ENCODE peak calls at places on chromosomes 3 and 15, in nine cellular contexts. M is HFFc6, Z is psoas muscle, S is right atrium auricular region, H is esophagus squamous epithelium, C is fibroblast of mammary gland, O is neural crest cell, V is endothelial cell of umbilical vein, N is lower lobe of right lung. F is an unnamed sample.

GRCh38 chr15:35481992-35482391 is 64.0 kb downstream of the DPH6 start:
- DNase-seq in M (peak), Z (no peak), S (no peak), H (no peak), C (peak), O (no peak), V (peak), N (no peak), F (no peak)

GRCh38 chr15:79432345-79433311 is 492 bp downstream of the MINAR1 start:
- DNase-seq in M (no peak), Z (no peak), S (no peak), H (no peak), C (no peak), O (peak), V (no peak), N (no peak), F (peak)

GRCh38 chr3:46908294-46908985 is 30.9 kb downstream of the PTH1R start:
- DNase-seq in M (peak), Z (peak), S (no peak), H (no peak), C (peak), O (no peak), V (peak), N (peak), F (peak)

GRCh38 chr15:31526916-31527690 is 200.5 kb downstream of the KLF13 start:
- DNase-seq in M (no peak), Z (no peak), S (peak), H (no peak), C (no peak), O (no peak), V (no peak), N (no peak), F (peak)

GRCh38 chr15:45372032-45372995 is 6.0 kb downstream of the GATM start:
- DNase-seq in M (no peak), Z (no peak), S (no peak), H (no peak), C (no peak), O (no peak), V (no peak), N (no peak), F (no peak)

GRCh38 chr15:42267286-42267685 is 5.7 kb upstream of the GANC start:
- DNase-seq in M (no peak), Z (no peak), S (no peak), H (no peak), C (no peak), O (no peak), V (no peak), N (no peak), F (no peak)

GRCh38 chr3:104392327-104392726 is 974.4 kb upstream of the ALCAM start:
- DNase-seq in M (no peak), Z (no peak), S (no peak), H (no peak), C (no peak), O (no peak), V (no peak), N (no peak), F (no peak)

GRCh38 chr3:69203631-69204314 is 81.4 kb upstream of the LMOD3 start:
- DNase-seq in M (no peak), Z (no peak), S (no peak), H (no peak), C (no peak), O (no peak), V (no peak), N (no peak), F (no peak)

GRCh38 chr3:124032351-124032880 is 40.5 kb upstream of the ROPN1 start:
- DNase-seq in M (no peak), Z (peak), S (peak), H (no peak), C (peak), O (peak), V (no peak), N (no peak), F (no peak)

GRCh38 chr3:116929534-116930222 is 220.1 kb downstream of the TUSC7 start:
- DNase-seq in M (no peak), Z (no peak), S (no peak), H (no peak), C (peak), O (no peak), V (peak), N (no peak), F (no peak)

GRCh38 chr3:187975571-187976360 is 178.2 kb upstream of the LPP start:
- DNase-seq in M (no peak), Z (peak), S (no peak), H (no peak), C (peak), O (no peak), V (no peak), N (no peak), F (no peak)

GRCh38 chr3:172844428-172844827 is 93.9 kb downstream of the ECT2 start:
- DNase-seq in M (no peak), Z (no peak), S (no peak), H (no peak), C (no peak), O (no peak), V (no peak), N (no peak), F (no peak)

GRCh38 chr15:66707310-66708160 is 5.5 kb downstream of the SMAD6 start:
- DNase-seq in M (peak), Z (no peak), S (no peak), H (no peak), C (peak), O (no peak), V (peak), N (no peak), F (peak)

GRCh38 chr3:122916580-122916979 is 111.0 kb downstream of the SEMA5B start:
- DNase-seq in M (no peak), Z (no peak), S (no peak), H (no peak), C (no peak), O (no peak), V (no peak), N (no peak), F (no peak)

GRCh38 chr3:50322386-50323091 is at the start of gene HYAL2:
- DNase-seq in M (no peak), Z (peak), S (peak), H (no peak), C (no peak), O (no peak), V (peak), N (peak), F (peak)

GRCh38 chr3:185822221-185822956 is 2.5 kb downstream of the IGF2BP2 start:
- DNase-seq in M (peak), Z (no peak), S (no peak), H (no peak), C (peak), O (no peak), V (peak), N (no peak), F (no peak)

GRCh38 chr3:151835751-151836550 is 22.0 kb downstream of the AADAC start:
- DNase-seq in M (peak), Z (no peak), S (no peak), H (no peak), C (peak), O (no peak), V (no peak), N (no peak), F (no peak)

GRCh38 chr15:50024183-50024795 is 94.7 kb downstream of the ATP8B4 start:
- DNase-seq in M (no peak), Z (no peak), S (no peak), H (no peak), C (peak), O (no peak), V (no peak), N (no peak), F (no peak)

GRCh38 chr15:39583586-39584265 is 2.8 kb downstream of the THBS1 start:
- DNase-seq in M (peak), Z (no peak), S (no peak), H (no peak), C (peak), O (no peak), V (peak), N (no peak), F (no peak)

GRCh38 chr3:10185804-10186762 is 21.4 kb downstream of the IRAK2 start:
- DNase-seq in M (no peak), Z (no peak), S (no peak), H (no peak), C (no peak), O (no peak), V (no peak), N (no peak), F (no peak)

GRCh38 chr3:62403765-62404164 is 30.4 kb upstream of the FEZF2 start:
- DNase-seq in M (no peak), Z (no peak), S (no peak), H (no peak), C (no peak), O (no peak), V (no peak), N (no peak), F (no peak)

GRCh38 chr3:134312072-134312872 is 61.6 kb upstream of the RYK start:
- DNase-seq in M (no peak), Z (peak), S (peak), H (no peak), C (peak), O (no peak), V (no peak), N (peak), F (peak)
- TF ChIP-seq CTCF in M (peak), Z (peak), S (no peak), H (no peak), C (peak), O (no peak), V (no peak), N (no peak), F (peak)

DNA sequence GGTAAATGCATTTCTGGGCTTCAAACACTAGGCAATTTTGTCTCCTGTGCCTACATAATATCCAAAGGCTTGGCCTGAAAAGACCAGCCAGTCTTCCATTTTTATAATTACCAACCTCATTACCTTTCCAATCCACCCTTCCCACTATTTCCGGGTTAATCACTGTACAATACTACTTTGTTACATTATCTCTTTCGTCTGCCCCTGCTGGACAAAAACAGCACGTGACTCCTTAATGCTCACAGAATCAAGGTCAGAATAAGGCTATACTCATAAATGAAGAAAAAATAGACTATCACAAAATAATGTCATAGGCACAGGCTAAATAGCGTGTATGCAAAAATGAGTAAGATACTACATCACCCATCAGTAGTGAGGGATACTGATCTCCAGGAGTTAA is 40.1 kb downstream of the ABI3BP start:
- DNase-seq in M (no peak), Z (no peak), S (no peak), H (no peak), C (no peak), O (no peak), V (peak), N (no peak), F (no peak)
- TF ChIP-seq CTCF in M (peak), Z (no peak), S (no peak), H (no peak), C (peak), O (no peak), V (no peak), N (no peak), F (no peak)

GRCh38 chr3:82012775-82013174 is 251.3 kb upstream of the GBE1 start:
- DNase-seq in M (no peak), Z (no peak), S (no peak), H (no peak), C (no peak), O (no peak), V (peak), N (no peak), F (no peak)
- TF ChIP-seq CTCF in M (peak), Z (no peak), S (no peak), H (no peak), C (peak), O (no peak), V (peak), N (no peak), F (no peak)

GRCh38 chr3:27728195-27729087 is 6.3 kb upstream of the EOMES start:
- DNase-seq in M (no peak), Z (no peak), S (no peak), H (no peak), C (no peak), O (no peak), V (no peak), N (no peak), F (no peak)
- TF ChIP-seq CTCF in M (peak), Z (no peak), S (no peak), H (no peak), C (peak), O (peak), V (no peak), N (no peak), F (peak)

GRCh38 chr3:66196633-66197032 is 24.2 kb upstream of the SLC25A26 start:
- DNase-seq in M (no peak), Z (no peak), S (no peak), H (no peak), C (peak), O (no peak), V (peak), N (no peak), F (no peak)
- TF ChIP-seq CTCF in M (peak), Z (peak), S (peak), H (no peak), C (peak), O (peak), V (peak), N (peak), F (no peak)

GRCh38 chr3:58308728-58309127 is 2.4 kb downstream of the HTD2 start:
- DNase-seq in M (no peak), Z (no peak), S (no peak), H (no peak), C (peak), O (no peak), V (no peak), N (no peak), F (no peak)

GRCh38 chr3:58305882-58306661 is at the start of the genes HTD2 and RPP14:
- DNase-seq in M (peak), Z (peak), S (peak), H (peak), C (peak), O (peak), V (peak), N (peak), F (peak)

DNA sequence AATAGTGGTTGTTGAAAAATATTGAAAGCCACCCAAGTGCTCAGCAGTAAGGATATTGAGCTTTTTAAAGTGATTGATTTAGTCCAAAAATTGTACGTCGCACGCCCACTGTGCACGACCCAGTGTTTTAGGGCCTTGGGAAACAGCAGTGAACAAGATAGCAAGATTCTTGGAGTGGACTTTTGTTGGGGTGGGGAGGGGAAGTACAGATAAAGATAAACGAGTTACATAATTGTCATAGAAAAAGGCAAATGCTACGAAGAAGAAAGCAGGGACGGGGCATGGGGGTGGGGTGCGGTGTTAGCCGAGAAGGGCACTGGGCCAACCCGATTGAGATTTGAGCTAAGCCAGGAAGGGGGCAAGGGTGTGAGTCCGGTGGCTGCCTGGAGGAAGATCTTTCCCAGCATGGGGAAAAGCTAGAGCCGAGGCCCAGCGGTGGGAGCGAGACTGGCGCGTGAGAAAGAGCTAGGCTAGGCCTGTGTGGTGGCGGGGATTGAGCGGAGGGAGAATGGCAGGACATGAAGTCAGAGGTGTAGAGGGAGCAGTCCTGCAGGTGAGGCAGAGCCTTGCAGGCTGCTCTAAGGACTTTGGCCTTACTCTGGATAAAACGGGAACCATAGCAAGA is 454 bp downstream of the HTD2 start:
- DNase-seq in M (peak), Z (peak), S (no peak), H (no peak), C (no peak), O (no peak), V (peak), N (peak), F (peak)
- TF ChIP-seq CTCF in M (no peak), Z (no peak), S (no peak), H (peak), C (no peak), O (no peak), V (no peak), N (no peak), F (no peak)

DNA sequence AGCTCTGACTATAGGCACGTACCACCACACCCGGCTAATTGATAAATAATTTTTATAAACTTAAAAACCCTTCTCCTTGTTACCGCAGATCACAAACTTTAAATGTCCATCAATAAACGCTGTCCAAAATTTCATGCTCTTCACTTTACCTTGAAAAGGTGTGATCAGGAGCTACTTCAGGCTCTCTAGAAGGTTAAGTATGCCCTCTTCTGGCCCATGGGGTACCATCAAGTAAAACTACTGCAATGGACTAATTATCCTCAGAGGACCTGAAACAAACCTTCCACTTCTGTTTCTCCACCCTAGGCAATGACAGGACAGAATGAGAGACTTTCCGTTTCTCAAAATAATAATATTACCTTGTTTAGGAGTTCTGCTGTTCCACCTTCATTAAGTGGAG is 9.2 kb downstream of the LZTFL1 start:
- DNase-seq in M (no peak), Z (no peak), S (no peak), H (no peak), C (peak), O (no peak), V (no peak), N (no peak), F (no peak)
- TF ChIP-seq CTCF in M (peak), Z (peak), S (no peak), H (peak), C (peak), O (peak), V (no peak), N (no peak), F (no peak)

DNA sequence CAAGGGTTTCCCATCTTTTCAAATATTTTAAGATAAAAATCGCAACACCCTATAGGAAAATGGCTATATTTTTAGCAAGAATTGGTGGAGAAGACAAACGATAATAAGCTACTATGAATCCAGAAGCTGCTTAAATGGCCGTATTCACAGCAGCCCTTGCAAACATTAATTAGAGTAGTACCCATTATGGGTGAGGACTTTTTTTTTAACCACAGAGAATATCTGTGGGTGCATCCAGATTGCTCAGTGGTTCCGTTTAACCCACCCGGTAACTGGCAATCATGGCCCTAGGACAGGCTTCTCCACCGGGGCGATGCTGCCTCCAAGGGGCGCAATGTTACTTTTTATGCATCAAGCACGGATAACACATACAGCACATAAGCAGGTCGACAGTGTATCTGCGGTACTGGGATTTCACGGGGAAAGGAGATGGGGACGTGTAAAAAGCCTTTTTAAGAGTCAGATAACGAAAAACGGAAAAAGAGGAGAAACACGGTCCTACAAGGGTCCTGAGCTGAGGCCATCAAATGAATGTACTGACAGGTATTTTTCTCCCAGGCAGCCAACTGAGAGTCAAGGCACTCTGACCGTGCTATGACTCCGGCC is 968 bp upstream of the TMEM266 start:
- DNase-seq in M (no peak), Z (no peak), S (no peak), H (no peak), C (peak), O (peak), V (no peak), N (no peak), F (peak)
- TF ChIP-seq CTCF in M (no peak), Z (peak), S (no peak), H (no peak), C (peak), O (no peak), V (no peak), N (no peak), F (no peak)

GRCh38 chr3:7172996-7173395 is 312.1 kb downstream of the GRM7 start:
- DNase-seq in M (no peak), Z (no peak), S (no peak), H (no peak), C (no peak), O (no peak), V (no peak), N (no peak), F (no peak)
- TF ChIP-seq CTCF in M (no peak), Z (no peak), S (no peak), H (no peak), C (no peak), O (no peak), V (no peak), N (no peak), F (no peak)